ENCODE peak calls at places on chromosomes 3 and 15, in eight cellular contexts. V is hepatocyte, C is esophagus squamous epithelium, A is IMR-90, W is PC-9, F is cardiac muscle cell, K is heart left ventricle, I is ovary. N is an unnamed sample.

GRCh38 chr15:81475471-81475870 is 101.5 kb upstream of the TMC3 start:
- DNase-seq in I (no peak), V (no peak), W (no peak), K (no peak), C (no peak), F (peak; percentile 29), A (no peak), N (no peak)

GRCh38 chr3:194861375-194861774 is 175.7 kb downstream of the FAM43A start:
- DNase-seq in V (no peak), A (no peak), I (no peak), K (no peak), F (no peak), W (no peak), C (no peak), N (no peak)

GRCh38 chr3:47009225-47010049 is 30.0 kb downstream of the NBEAL2 start:
- DNase-seq in C (no peak), A (peak; percentile 89), F (peak; percentile 97), W (no peak), V (peak; percentile 96), K (peak; percentile 92), I (peak; percentile 93), N (peak; percentile 89)

GRCh38 chr3:14870564-14871060 is 51.9 kb downstream of the FGD5 start:
- DNase-seq in F (no peak), W (no peak), I (no peak), K (no peak), V (no peak), A (no peak), C (no peak), N (no peak)

GRCh38 chr15:47293763-47294162 is 423.5 kb upstream of the SEMA6D start:
- DNase-seq in I (peak; percentile 81), C (no peak), A (peak; percentile 95), W (no peak), V (peak; percentile 70), K (peak; percentile 22), F (peak; percentile 96), N (no peak)

GRCh38 chr15:93288718-93289117 is 199.7 kb upstream of the RGMA start:
- DNase-seq in A (no peak), W (no peak), I (no peak), K (no peak), V (no peak), C (no peak), F (no peak), N (peak; percentile 20)

GRCh38 chr3:123281406-123281805 is 79.7 kb downstream of the SEC22A start:
- DNase-seq in C (no peak), W (no peak), K (no peak), F (no peak), V (no peak), I (no peak), A (no peak), N (no peak)

GRCh38 chr3:157301027-157301663 is 135.5 kb upstream of the PTX3 start:
- DNase-seq in K (no peak), V (no peak), A (no peak), I (no peak), C (no peak), W (no peak), F (peak; percentile 34), N (no peak)

GRCh38 chr3:28335246-28335645 is 13.3 kb upstream of the ZCWPW2 start:
- DNase-seq in F (no peak), V (no peak), K (no peak), W (no peak), A (no peak), I (no peak), C (no peak), N (no peak)

GRCh38 chr3:27719306-27720003 is 2.7 kb downstream of the EOMES start:
- DNase-seq in V (no peak), K (no peak), W (no peak), A (no peak), F (no peak), C (no peak), I (no peak), N (no peak)

GRCh38 chr15:76342046-76342381 is 5.4 kb downstream of the ISL2 start:
- DNase-seq in V (no peak), W (no peak), C (no peak), F (no peak), K (no peak), A (no peak), I (no peak), N (no peak)

GRCh38 chr3:58204713-58205112 is 6.1 kb downstream of the DNASE1L3 start:
- DNase-seq in I (no peak), V (no peak), C (no peak), K (no peak), F (no peak), A (no peak), W (no peak), N (no peak)

GRCh38 chr3:52848617-52849016 is 13.8 kb upstream of the MUSTN1 start:
- DNase-seq in A (peak; percentile 91), I (no peak), V (no peak), C (no peak), W (no peak), F (peak; percentile 48), K (no peak), N (no peak)

GRCh38 chr3:150675587-150675986 is 28.1 kb downstream of the ERICH6 start:
- DNase-seq in F (no peak), V (no peak), W (no peak), A (no peak), C (no peak), I (no peak), K (no peak), N (no peak)

GRCh38 chr3:87969620-87970019 is 89.2 kb downstream of the CGGBP1 start:
- DNase-seq in C (no peak), K (no peak), V (peak; percentile 8), W (no peak), I (no peak), F (no peak), A (no peak), N (no peak)

GRCh38 chr15:41571948-41572347 is 12.9 kb downstream of the TYRO3 start:
- DNase-seq in I (no peak), V (no peak), A (no peak), F (no peak), K (no peak), W (no peak), C (no peak), N (no peak)

GRCh38 chr3:9158865-9159630 is 90.4 kb downstream of the SRGAP3 start:
- DNase-seq in K (no peak), A (no peak), I (no peak), F (no peak), V (peak; percentile 44), C (no peak), W (no peak), N (no peak)

GRCh38 chr15:63857459-63857856 is 23.7 kb upstream of the HERC1 start:
- DNase-seq in F (no peak), I (no peak), A (no peak), V (no peak), K (peak; percentile 27), W (no peak), C (no peak), N (no peak)

GRCh38 chr15:87033056-87033455 is 953.4 kb downstream of the AGBL1 start:
- DNase-seq in K (no peak), W (no peak), C (no peak), A (no peak), F (peak; percentile 12), V (peak; percentile 11), I (no peak), N (no peak)

GRCh38 chr3:44924102-44925084 is 50.0 kb downstream of the TGM4 start:
- DNase-seq in F (peak; percentile 81), A (peak; percentile 56), W (no peak), K (no peak), I (no peak), V (no peak), C (no peak), N (no peak)

GRCh38 chr3:44926921-44927320 is 49.1 kb downstream of the ZDHHC3 start:
- DNase-seq in V (no peak), K (no peak), I (no peak), F (no peak), W (no peak), C (no peak), A (no peak), N (no peak)

GRCh38 chr3:44929782-44930181 is 46.2 kb downstream of the ZDHHC3 start:
- DNase-seq in W (no peak), I (no peak), C (no peak), F (no peak), K (no peak), V (no peak), A (no peak), N (no peak)

GRCh38 chr3:44923634-44924033 is 49.2 kb downstream of the TGM4 start:
- DNase-seq in W (no peak), I (no peak), C (no peak), V (no peak), A (no peak), K (no peak), F (no peak), N (no peak)

GRCh38 chr3:44926172-44926571 is 49.8 kb downstream of the ZDHHC3 start:
- DNase-seq in F (no peak), I (no peak), A (no peak), K (no peak), V (no peak), C (no peak), W (no peak), N (no peak)
- H3K4me1 ChIP-seq in F (peaks cover 25% of the 10 kb centered on the region), I (peaks cover 3% of the 10 kb centered on the region), A (peaks cover 2% of the 10 kb centered on the region), K (no peaks in the 10 kb centered on the region), V (no peaks in the 10 kb centered on the region), C (no peaks in the 10 kb centered on the region), W (no peaks in the 10 kb centered on the region), N (no peaks in the 10 kb centered on the region)

GRCh38 chr3:82163907-82164520 is 402.6 kb upstream of the GBE1 start:
- DNase-seq in K (no peak), F (peak; percentile 32), A (peak; percentile 18), C (no peak), W (no peak), V (no peak), I (no peak), N (no peak)
- TF ChIP-seq CTCF in K (peak; percentile 16), F (no peak), A (peak; percentile 25), C (no peak), W (peak; percentile 65), V (peak; percentile 25), I (no peak), N (peak; percentile 12)

GRCh38 chr3:185560676-185561075 is 8.3 kb upstream of the LIPH start:
- DNase-seq in F (no peak), K (no peak), V (no peak), A (no peak), W (peak; percentile 35), C (no peak), I (no peak), N (no peak)
- H3K4me3 ChIP-seq in F (no peak overlapping the region), K (no peak overlapping the region), V (no peak overlapping the region), A (no peak overlapping the region), W (peak overlapping the region; percentile 53), C (no peak overlapping the region), I (no peak overlapping the region), N (no peak overlapping the region)

DNA sequence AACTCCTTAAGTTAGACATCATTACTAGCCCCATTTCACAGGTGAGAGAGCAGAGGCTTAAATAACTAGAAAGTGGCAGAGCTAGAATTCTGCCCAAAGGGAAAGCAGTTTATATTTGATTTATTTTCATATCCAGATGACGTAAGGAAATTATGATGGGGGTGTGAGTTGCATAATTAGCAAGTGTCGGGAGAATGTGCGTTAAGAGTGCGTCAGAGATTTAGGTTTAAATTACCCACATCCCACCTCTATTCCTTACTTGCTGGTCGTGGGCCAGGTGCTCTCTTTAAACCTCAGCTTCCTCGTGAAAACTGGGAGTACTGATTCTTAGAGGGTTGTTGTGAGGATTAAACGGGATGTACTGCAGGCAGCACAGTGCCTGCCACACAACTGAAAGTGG is 32.3 kb downstream of the FSTL1 start:
- DNase-seq in F (no peak), I (no peak), V (no peak), C (no peak), W (no peak), A (no peak), K (no peak), N (no peak)
- H3K4me1 ChIP-seq in F (peaks cover 49% of the 10 kb centered on the region), I (peaks cover 15% of the 10 kb centered on the region), V (peaks cover 12% of the 10 kb centered on the region), C (peaks cover 21% of the 10 kb centered on the region), W (peaks cover 11% of the 10 kb centered on the region), A (peaks cover 31% of the 10 kb centered on the region), K (peaks cover 48% of the 10 kb centered on the region), N (no peaks in the 10 kb centered on the region)